ENCODE peak calls at places on chromosomes 6 and 20, in four cellular contexts. A is HCT116, J is K562, O is GM12878. D is an unnamed sample.

GRCh38 chr6:90195094-90195793 is 101.4 kb downstream of the BACH2 start:
- DNase-seq in A (no peak), J (no peak), O (no peak), D (no peak)

GRCh38 chr6:66232890-66233289 is 525.9 kb upstream of the EYS start:
- DNase-seq in A (no peak), J (no peak), O (no peak), D (no peak)

GRCh38 chr6:9307786-9308185 is 872.4 kb upstream of the SLC35B3 start:
- DNase-seq in A (no peak), J (no peak), O (no peak), D (no peak)

GRCh38 chr6:48140221-48140620 is 29.2 kb upstream of the PTCHD4 start:
- DNase-seq in A (no peak), J (no peak), O (no peak), D (no peak)

GRCh38 chr6:169254456-169255316 is 1.0 kb upstream of the THBS2 start:
- DNase-seq in A (no peak), J (no peak), O (no peak), D (no peak)

GRCh38 chr6:77774457-77774856 is 121.6 kb downstream of the MEI4 start:
- DNase-seq in A (no peak), J (no peak), O (no peak), D (no peak)

GRCh38 chr6:136921936-136922679 is at the start of gene SLC35D3:
- DNase-seq in A (no peak), J (no peak), O (no peak), D (no peak)

GRCh38 chr20:8997720-8998119 is 71.2 kb upstream of the PLCB4 start:
- DNase-seq in A (no peak), J (peak), O (no peak), D (no peak)

GRCh38 chr6:147641511-147641910 is 133.0 kb downstream of the SAMD5 start:
- DNase-seq in A (no peak), J (no peak), O (no peak), D (no peak)

GRCh38 chr20:33373735-33374605 is 27.3 kb downstream of the CDK5RAP1 start:
- DNase-seq in A (no peak), J (no peak), O (no peak), D (no peak)

GRCh38 chr6:151826517-151827142 is 19.1 kb downstream of the ESR1 start:
- DNase-seq in A (no peak), J (no peak), O (no peak), D (no peak)

GRCh38 chr6:137496909-137497721 is 2.9 kb upstream of the OLIG3 start:
- DNase-seq in A (no peak), J (no peak), O (no peak), D (no peak)

GRCh38 chr6:45813943-45814342 is 201.7 kb downstream of the CLIC5 start:
- DNase-seq in A (no peak), J (no peak), O (no peak), D (no peak)

GRCh38 chr6:81933648-81934047 is 181.2 kb upstream of the TENT5A start:
- DNase-seq in A (no peak), J (no peak), O (no peak), D (no peak)

GRCh38 chr6:26311012-26311384 is 54.0 kb upstream of the BTN3A2 start:
- DNase-seq in A (no peak), J (peak), O (no peak), D (no peak)

GRCh38 chr6:14060971-14061370 is 56.6 kb upstream of the CD83 start:
- DNase-seq in A (no peak), J (no peak), O (no peak), D (no peak)

GRCh38 chr6:77136086-77136485 is 327.2 kb downstream of the HTR1B start:
- DNase-seq in A (no peak), J (no peak), O (no peak), D (no peak)

GRCh38 chr6:143549630-143550268 is 38.2 kb upstream of the FUCA2 start:
- DNase-seq in A (no peak), J (no peak), O (peak), D (no peak)

GRCh38 chr6:90319044-90319443 is 22.4 kb upstream of the BACH2 start:
- DNase-seq in A (no peak), J (peak), O (no peak), D (no peak)

GRCh38 chr20:34143951-34144350 is 31.9 kb upstream of the EIF2S2 start:
- DNase-seq in A (no peak), J (peak), O (no peak), D (no peak)

GRCh38 chr6:45637611-45638257 is 260.0 kb upstream of the SUPT3H start:
- DNase-seq in A (no peak), J (no peak), O (no peak), D (no peak)

GRCh38 chr20:51319522-51319921 is 223.0 kb downstream of the NFATC2 start:
- DNase-seq in A (no peak), J (no peak), O (no peak), D (no peak)

GRCh38 chr6:162736933-162737332 is 9.2 kb downstream of the PACRG start:
- DNase-seq in A (no peak), J (no peak), O (no peak), D (no peak)

GRCh38 chr6:157769776-157770430 is 53.1 kb upstream of the SNX9 start:
- DNase-seq in A (no peak), J (no peak), O (no peak), D (no peak)

GRCh38 chr6:686528-686927 is 6.4 kb downstream of the EXOC2 start:
- DNase-seq in A (no peak), J (peak), O (no peak), D (no peak)

GRCh38 chr6:39102024-39102820 is 12.8 kb downstream of the SAYSD1 start:
- DNase-seq in A (no peak), J (peak), O (no peak), D (peak)

GRCh38 chr6:2396856-2397640 is 151.6 kb upstream of the GMDS start:
- DNase-seq in A (no peak), J (no peak), O (no peak), D (no peak)

GRCh38 chr6:167495506-167496391 is 170.9 kb downstream of the TTLL2 start:
- DNase-seq in A (no peak), J (no peak), O (no peak), D (no peak)

GRCh38 chr20:40332167-40332566 is 356.9 kb downstream of the MAFB start:
- DNase-seq in A (no peak), J (no peak), O (no peak), D (no peak)

GRCh38 chr6:2684059-2684749 is 66.5 kb downstream of the MYLK4 start:
- DNase-seq in A (peak), J (peak), O (no peak), D (no peak)

GRCh38 chr6:50185006-50185405 is 135.3 kb upstream of the DEFB112 start:
- DNase-seq in A (no peak), J (no peak), O (no peak), D (no peak)

GRCh38 chr6:159983641-159984080 is 14.8 kb downstream of the IGF2R start:
- DNase-seq in A (no peak), J (no peak), O (no peak), D (no peak)

GRCh38 chr6:5765141-5765760 is 241.5 kb downstream of the NRN1 start:
- DNase-seq in A (no peak), J (no peak), O (no peak), D (no peak)
- TF ChIP-seq EGR1 in A (no peak), J (no peak), O (no peak), D (no peak)

DNA sequence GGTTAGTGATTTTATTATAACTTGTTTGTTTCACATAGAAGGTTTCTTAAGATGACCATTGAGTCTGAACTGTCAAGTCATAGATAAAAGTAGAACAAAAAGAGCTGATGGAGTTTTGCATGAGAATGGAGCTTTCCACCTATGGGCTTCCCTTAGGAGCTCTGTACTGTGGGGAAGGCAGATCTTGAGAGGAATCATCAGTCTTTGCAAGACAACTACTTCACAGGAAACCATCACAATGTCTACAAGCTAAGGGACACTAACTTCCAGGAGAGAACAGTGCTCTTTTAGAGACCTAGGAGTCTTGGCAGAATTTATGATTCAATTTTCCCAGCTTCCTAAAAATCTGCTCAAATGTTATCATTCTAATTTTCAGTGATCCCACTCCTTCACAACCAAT is 78.2 kb downstream of the FBXO5 start:
- DNase-seq in A (no peak), J (no peak), O (no peak), D (no peak)
- TF ChIP-seq EGR1 in A (no peak), J (no peak), O (no peak), D (no peak)

DNA sequence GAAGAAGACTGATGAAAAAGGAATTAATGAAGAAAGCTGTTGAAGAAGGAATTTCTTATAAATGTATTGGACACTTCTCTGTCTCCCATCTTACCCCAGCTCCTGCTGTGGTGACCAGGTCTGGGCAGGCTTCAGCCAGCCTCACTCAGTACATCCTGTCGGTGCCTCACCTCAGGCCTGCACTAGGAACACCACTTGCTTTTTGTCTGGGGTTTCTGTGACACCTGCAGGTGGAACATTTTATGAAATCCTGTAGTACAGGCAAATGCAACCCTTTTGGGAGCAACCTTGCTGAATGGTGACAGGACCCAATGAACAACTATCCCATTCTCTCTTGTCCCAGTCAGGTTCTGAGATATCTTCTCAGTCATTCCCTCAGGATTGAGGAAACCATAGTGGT is 129.7 kb downstream of the PRDM13 start:
- DNase-seq in A (peak), J (peak), O (no peak), D (no peak)
- TF ChIP-seq EGR1 in A (no peak), J (no peak), O (no peak), D (no peak)

GRCh38 chr6:36827261-36828079 is 11.8 kb downstream of the CPNE5 start:
- DNase-seq in A (no peak), J (peak), O (no peak), D (no peak)
- TF ChIP-seq EGR1 in A (no peak), J (no peak), O (no peak), D (no peak)